ENCODE peak calls at places on chromosomes 6 and 20, in four cellular contexts. A, P, J and G are unnamed samples.

GRCh38 chr20:37209661-37210314 is 30.4 kb upstream of the MROH8 start:
- DNase-seq in P (no peak), J (no peak), A (no peak), G (no peak)

GRCh38 chr6:90445533-90446108 is 141.3 kb downstream of the MAP3K7 start:
- DNase-seq in A (no peak), P (no peak), J (no peak), G (no peak)

GRCh38 chr20:10579942-10580341 is 93.9 kb downstream of the JAG1 start:
- DNase-seq in P (no peak), J (no peak), A (no peak), G (no peak)

GRCh38 chr20:19886666-19887288 is 128.7 kb downstream of the RIN2 start:
- DNase-seq in A (no peak), J (no peak), P (no peak), G (no peak)

GRCh38 chr20:805713-806112 is 27.8 kb upstream of the FAM110A start:
- DNase-seq in P (no peak), A (no peak), J (no peak), G (no peak)

GRCh38 chr6:105326838-105327745 is 75.8 kb downstream of the PREP start:
- DNase-seq in J (no peak), A (no peak), P (no peak), G (no peak)

GRCh38 chr6:130524552-130524951 is 158.7 kb downstream of the TMEM200A start:
- DNase-seq in P (no peak), J (no peak), A (no peak), G (no peak)

GRCh38 chr6:159451051-159451450 is 242.0 kb downstream of the SOD2 start:
- DNase-seq in J (no peak), A (no peak), P (no peak), G (no peak)

GRCh38 chr20:43284481-43284880 is 94.8 kb upstream of the PTPRT start:
- DNase-seq in A (no peak), J (no peak), P (no peak), G (no peak)

GRCh38 chr20:57893364-57894001 is 183.7 kb upstream of the PMEPA1 start:
- DNase-seq in J (no peak), P (no peak), A (no peak), G (no peak)

GRCh38 chr20:50313223-50313820 is 122.7 kb downstream of the CEBPB start:
- DNase-seq in J (no peak), A (no peak), P (no peak), G (no peak)

GRCh38 chr20:33411711-33412483 is 10.6 kb upstream of the CDK5RAP1 start:
- DNase-seq in J (no peak), A (no peak), P (no peak), G (no peak)

GRCh38 chr20:4697189-4697873 is 24.4 kb upstream of the PRND start:
- DNase-seq in J (no peak), P (no peak), A (no peak), G (no peak)

GRCh38 chr6:79737172-79737571 is 106.0 kb downstream of the SH3BGRL2 start:
- DNase-seq in J (no peak), P (no peak), A (no peak), G (no peak)

GRCh38 chr6:22828179-22829062 is 259.1 kb downstream of the HDGFL1 start:
- DNase-seq in A (no peak), J (peak; percentile 96), P (no peak), G (no peak)

GRCh38 chr6:142946181-142946923 is 1.4 kb upstream of the HIVEP2 start:
- DNase-seq in J (peak; percentile 93), P (peak; percentile 95), A (peak; percentile 88), G (peak; percentile 90)

GRCh38 chr6:77178821-77179220 is 284.5 kb downstream of the HTR1B start:
- DNase-seq in J (no peak), P (no peak), A (no peak), G (no peak)

GRCh38 chr6:36756761-36757160 is 59.1 kb downstream of the RAB44 start:
- DNase-seq in A (no peak), J (no peak), P (no peak), G (no peak)

GRCh38 chr20:24502184-24502583 is 32.8 kb downstream of the SYNDIG1 start:
- DNase-seq in J (no peak), A (no peak), P (no peak), G (no peak)

GRCh38 chr6:63636516-63636968 is 940 bp downstream of the PHF3 start:
- DNase-seq in J (peak; percentile 5), A (peak; percentile 67), P (peak; percentile 42), G (peak; percentile 36)

GRCh38 chr6:107616776-107617175 is 126.9 kb downstream of the SOBP start:
- DNase-seq in J (no peak), A (no peak), P (no peak), G (no peak)

GRCh38 chr20:19779634-19780033 is 21.6 kb downstream of the RIN2 start:
- DNase-seq in P (no peak), A (no peak), J (no peak), G (no peak)

GRCh38 chr20:35329435-35330139 is 37.4 kb upstream of the FAM83C start:
- DNase-seq in A (peak; percentile 33), J (no peak), P (no peak), G (no peak)

GRCh38 chr6:5490495-5491069 is 229.3 kb downstream of the FARS2 start:
- DNase-seq in P (no peak), A (no peak), J (no peak), G (no peak)

GRCh38 chr6:49933526-49933925 is 30.4 kb downstream of the DEFB114 start:
- DNase-seq in A (no peak), P (no peak), J (no peak), G (no peak)

GRCh38 chr6:105452924-105453756 is 50.3 kb upstream of the PREP start:
- DNase-seq in P (peak; percentile 31), J (no peak), A (peak; percentile 10), G (peak; percentile 85)

GRCh38 chr6:157715766-157716171 is 107.3 kb upstream of the SNX9 start:
- DNase-seq in J (no peak), A (no peak), P (no peak), G (no peak)

GRCh38 chr6:52746213-52746612 is 17.1 kb downstream of the GSTA2 start:
- DNase-seq in J (no peak), A (no peak), P (no peak), G (no peak)

GRCh38 chr20:51318058-51318960 is 224.2 kb downstream of the NFATC2 start:
- DNase-seq in P (peak; percentile 24), J (no peak), A (peak; percentile 56), G (peak; percentile 16)

GRCh38 chr6:166627875-166628849 is 1.1 kb upstream of the RPS6KA2 start:
- DNase-seq in P (peak; percentile 25), A (peak; percentile 56), J (peak; percentile 74), G (no peak)

GRCh38 chr6:137779982-137780381 is 87.1 kb upstream of the TNFAIP3 start:
- DNase-seq in A (no peak), J (no peak), P (no peak), G (no peak)

GRCh38 chr6:31350973-31351733 is 5.8 kb downstream of the HLA-B start:
- DNase-seq in A (no peak), J (no peak), P (peak; percentile 48), G (peak; percentile 55)

GRCh38 chr20:45343867-45344721 is 4.1 kb downstream of the SDC4 start:
- DNase-seq in J (peak; percentile 56), A (no peak), P (no peak), G (no peak)